ENCODE peak calls at places on chromosomes 11 and 22, in seven cellular contexts. One of them, this sample, is unnamed.

GRCh38 chr11:74650498-74650897 is 58.1 kb downstream of the POLD3 start:
- DNase-seq in lung microvascular endothelial cell: no peak
- DNase-seq in stimulated activated CD4-positive, alpha-beta T cell treated with anti-CD3 and anti-CD28 coated beads, Interleukin-2, amount 100 ng/mL, for 48 hours: no peak
- DNase-seq in left ventricle myocardium inferior: peak; percentile 29
- DNase-seq in NT2/D1: no peak
- DNase-seq in BJ: peak; percentile 69
- DNase-seq in Jurkat, Clone E6-1: no peak
- DNase-seq in this sample: no peak

GRCh38 chr11:10452211-10452767 is 2.8 kb upstream of the AMPD3 start:
- DNase-seq in BJ: no peak
- DNase-seq in NT2/D1: no peak
- DNase-seq in stimulated activated CD4-positive, alpha-beta T cell treated with anti-CD3 and anti-CD28 coated beads, Interleukin-2, amount 100 ng/mL, for 48 hours: no peak
- DNase-seq in left ventricle myocardium inferior: no peak
- DNase-seq in Jurkat, Clone E6-1: no peak
- DNase-seq in lung microvascular endothelial cell: no peak
- DNase-seq in this sample: no peak

GRCh38 chr11:33086017-33086416 is 46.6 kb downstream of the TCP11L1 start:
- DNase-seq in BJ: no peak
- DNase-seq in Jurkat, Clone E6-1: no peak
- DNase-seq in lung microvascular endothelial cell: no peak
- DNase-seq in left ventricle myocardium inferior: no peak
- DNase-seq in stimulated activated CD4-positive, alpha-beta T cell treated with anti-CD3 and anti-CD28 coated beads, Interleukin-2, amount 100 ng/mL, for 48 hours: no peak
- DNase-seq in NT2/D1: no peak
- DNase-seq in this sample: no peak

GRCh38 chr11:64267207-64267945 is 16.0 kb downstream of the PLCB3 start:
- DNase-seq in BJ: no peak
- DNase-seq in Jurkat, Clone E6-1: no peak
- DNase-seq in stimulated activated CD4-positive, alpha-beta T cell treated with anti-CD3 and anti-CD28 coated beads, Interleukin-2, amount 100 ng/mL, for 48 hours: no peak
- DNase-seq in lung microvascular endothelial cell: peak; percentile 44
- DNase-seq in NT2/D1: no peak
- DNase-seq in left ventricle myocardium inferior: no peak
- DNase-seq in this sample: no peak

GRCh38 chr22:38136607-38137006 is 26.1 kb upstream of the BAIAP2L2 start:
- DNase-seq in BJ: no peak
- DNase-seq in NT2/D1: no peak
- DNase-seq in left ventricle myocardium inferior: no peak
- DNase-seq in lung microvascular endothelial cell: no peak
- DNase-seq in Jurkat, Clone E6-1: no peak
- DNase-seq in stimulated activated CD4-positive, alpha-beta T cell treated with anti-CD3 and anti-CD28 coated beads, Interleukin-2, amount 100 ng/mL, for 48 hours: no peak
- DNase-seq in this sample: no peak

GRCh38 chr11:65404638-65405339 is 17.8 kb upstream of the NEAT1 start:
- DNase-seq in stimulated activated CD4-positive, alpha-beta T cell treated with anti-CD3 and anti-CD28 coated beads, Interleukin-2, amount 100 ng/mL, for 48 hours: no peak
- DNase-seq in left ventricle myocardium inferior: no peak
- DNase-seq in Jurkat, Clone E6-1: no peak
- DNase-seq in lung microvascular endothelial cell: peak; percentile 55
- DNase-seq in BJ: no peak
- DNase-seq in NT2/D1: no peak
- DNase-seq in this sample: no peak

GRCh38 chr22:39308614-39309363 is 10.6 kb downstream of the RPL3 start:
- DNase-seq in NT2/D1: no peak
- DNase-seq in lung microvascular endothelial cell: peak; percentile 95
- DNase-seq in Jurkat, Clone E6-1: no peak
- DNase-seq in left ventricle myocardium inferior: no peak
- DNase-seq in BJ: peak; percentile 82
- DNase-seq in stimulated activated CD4-positive, alpha-beta T cell treated with anti-CD3 and anti-CD28 coated beads, Interleukin-2, amount 100 ng/mL, for 48 hours: no peak
- DNase-seq in this sample: no peak

GRCh38 chr11:118657709-118658108 is 21.7 kb downstream of the TREH start:
- DNase-seq in NT2/D1: no peak
- DNase-seq in stimulated activated CD4-positive, alpha-beta T cell treated with anti-CD3 and anti-CD28 coated beads, Interleukin-2, amount 100 ng/mL, for 48 hours: no peak
- DNase-seq in left ventricle myocardium inferior: no peak
- DNase-seq in BJ: no peak
- DNase-seq in lung microvascular endothelial cell: no peak
- DNase-seq in Jurkat, Clone E6-1: no peak
- DNase-seq in this sample: no peak

GRCh38 chr11:128342511-128343133 is 244.7 kb downstream of the ETS1 start:
- DNase-seq in BJ: peak; percentile 45
- DNase-seq in Jurkat, Clone E6-1: peak; percentile 65
- DNase-seq in left ventricle myocardium inferior: peak; percentile 38
- DNase-seq in stimulated activated CD4-positive, alpha-beta T cell treated with anti-CD3 and anti-CD28 coated beads, Interleukin-2, amount 100 ng/mL, for 48 hours: peak; percentile 62
- DNase-seq in lung microvascular endothelial cell: peak; percentile 99
- DNase-seq in NT2/D1: peak; percentile 39
- DNase-seq in this sample: no peak